ENCODE peak calls at places on chromosome 4, in nine cellular contexts. P is SJSA1; K is omental fat pad; N is NT2/D1; S is SW 1271; V is NCI-H1092; T is activated CD8-positive, alpha-beta T cell treated with anti-CD3 and anti-CD28 coated beads, Interleukin-2, amount 10 ng/mL, durations not matched to agents 7 days and 5 days; O is Caki2; C is activated CD4-positive, alpha-beta T cell treated with anti-CD3 and anti-CD28 coated beads, Interleukin-2, amount 10 ng/mL, durations not matched to agents 7 days and 5 days. Y is an unnamed sample.

GRCh38 chr4:4433941-4434340 is 47.0 kb downstream of the NSG1 start:
- DNase-seq in V (no peak), S (no peak), K (no peak), O (no peak), N (no peak), C (no peak), P (no peak), T (no peak), Y (no peak)

GRCh38 chr4:57102050-57102564 is 8.1 kb downstream of the IGFBP7 start:
- DNase-seq in P (peak), N (no peak), V (no peak), T (no peak), K (no peak), C (no peak), O (peak), S (no peak), Y (peak)

GRCh38 chr4:96183630-96184029 is 343.7 kb downstream of the PDHA2 start:
- DNase-seq in T (no peak), S (no peak), C (no peak), N (no peak), P (no peak), O (peak), V (peak), K (no peak), Y (no peak)

GRCh38 chr4:54998991-54999390 is 126.4 kb downstream of the KDR start:
- DNase-seq in V (no peak), K (no peak), C (no peak), S (no peak), N (no peak), P (no peak), T (no peak), O (no peak), Y (no peak)

GRCh38 chr4:75653845-75654503 is 19.2 kb downstream of the G3BP2 start:
- DNase-seq in P (no peak), V (no peak), S (peak), O (peak), T (no peak), K (no peak), C (no peak), N (no peak), Y (no peak)

GRCh38 chr4:165360041-165360782 is 18.6 kb upstream of the CPE start:
- DNase-seq in N (no peak), O (no peak), K (no peak), V (no peak), S (no peak), T (no peak), P (no peak), C (no peak), Y (no peak)

GRCh38 chr4:37244583-37245390 is at the start of gene NWD2:
- DNase-seq in N (peak), T (no peak), C (no peak), P (no peak), K (no peak), V (no peak), O (no peak), S (no peak), Y (no peak)

GRCh38 chr4:72896515-72896914 is 173.0 kb downstream of the COX18 start:
- DNase-seq in P (no peak), O (no peak), N (no peak), V (no peak), C (no peak), T (no peak), S (no peak), K (no peak), Y (peak)

GRCh38 chr4:973431-974397 is at the start of gene DGKQ:
- DNase-seq in P (peak), K (peak), N (peak), S (peak), O (no peak), T (peak), C (peak), V (peak), Y (no peak)

Y was measured in epithelial cell of proximal tubule.